ENCODE peak calls at places on chromosomes 11 and 22, in four cellular contexts. S is GM06990, G is upper lobe of right lung, M is fibroblast of the aortic adventitia. X is an unnamed sample.

GRCh38 chr11:10233581-10233980 is 60.4 kb downstream of the SBF2 start:
- DNase-seq in S (no peak), G (no peak), M (peak; percentile 87), X (peak; percentile 73)

GRCh38 chr11:14356342-14356741 is 2.6 kb downstream of the RRAS2 start:
- DNase-seq in M (no peak), G (no peak), S (no peak), X (no peak)

GRCh38 chr22:22927888-22928665 is 40.5 kb downstream of the IGLL5 start:
- DNase-seq in G (no peak), M (peak; percentile 11), S (no peak), X (no peak)

GRCh38 chr11:26820739-26821138 is 98.9 kb upstream of the SLC5A12 start:
- DNase-seq in M (peak; percentile 97), G (no peak), S (no peak), X (peak; percentile 93)

GRCh38 chr11:6742260-6742659 is 29.5 kb downstream of the OR2AG2 start:
- DNase-seq in G (no peak), S (no peak), M (no peak), X (no peak)

GRCh38 chr11:17735823-17736772 is 1.5 kb downstream of the KCNC1 start:
- DNase-seq in M (no peak), S (no peak), G (peak; percentile 47), X (no peak)

GRCh38 chr22:24772493-24773220 is 1.9 kb downstream of the PIWIL3 start:
- DNase-seq in M (peak; percentile 53), G (no peak), S (no peak), X (peak; percentile 62)

GRCh38 chr11:57359896-57360690 is 20.9 kb downstream of the PRG3 start:
- DNase-seq in S (no peak), M (no peak), G (peak; percentile 11), X (peak; percentile 28)

GRCh38 chr11:97938789-97939188 is 1082.0 kb upstream of the CNTN5 start:
- DNase-seq in S (no peak), M (no peak), G (no peak), X (no peak)

GRCh38 chr11:91220476-91221202 is 997.8 kb upstream of the CHORDC1 start:
- DNase-seq in S (no peak), M (peak; percentile 54), G (no peak), X (peak; percentile 74)

GRCh38 chr11:15839061-15839460 is 517.3 kb downstream of the SOX6 start:
- DNase-seq in S (no peak), M (no peak), G (no peak), X (no peak)

GRCh38 chr22:33853200-33854097 is 66.8 kb downstream of the LARGE1 start:
- DNase-seq in S (peak; percentile 58), G (peak; percentile 84), M (peak; percentile 78), X (peak; percentile 89)

GRCh38 chr11:99449345-99449744 is 428.6 kb downstream of the CNTN5 start:
- DNase-seq in S (no peak), G (no peak), M (no peak), X (no peak)

GRCh38 chr11:2091786-2092463 is 47.3 kb downstream of the IGF2 start:
- DNase-seq in M (no peak), S (no peak), G (peak; percentile 46), X (no peak)

GRCh38 chr11:116066777-116067176 is 562.6 kb upstream of the CADM1 start:
- DNase-seq in G (no peak), M (no peak), S (no peak), X (no peak)

GRCh38 chr11:75715688-75716087 is 1.9 kb upstream of the MOGAT2 start:
- DNase-seq in M (no peak), S (no peak), G (no peak), X (no peak)

GRCh38 chr22:39624501-39624821 is 53.9 kb downstream of the CACNA1I start:
- DNase-seq in S (no peak), G (no peak), M (no peak), X (peak; percentile 14)

GRCh38 chr11:85626496-85626895 is 648 bp downstream of the DLG2 start:
- DNase-seq in G (no peak), S (no peak), M (no peak), X (no peak)

GRCh38 chr11:3859373-3859881 is 4.0 kb downstream of the STIM1 start:
- DNase-seq in S (peak; percentile 63), G (no peak), M (no peak), X (no peak)

GRCh38 chr11:1773131-1773510 is 9.4 kb upstream of the CTSD start:
- DNase-seq in G (no peak), M (no peak), S (no peak), X (no peak)

GRCh38 chr11:75495749-75496641 is 29.7 kb downstream of the GDPD5 start:
- DNase-seq in S (no peak), G (no peak), M (no peak), X (no peak)

GRCh38 chr11:44372989-44373388 is 63.0 kb upstream of the ALX4 start:
- DNase-seq in M (no peak), S (no peak), G (no peak), X (peak; percentile 2)

GRCh38 chr11:71440021-71440755 is 8.0 kb downstream of the DHCR7 start:
- DNase-seq in G (no peak), S (no peak), M (no peak), X (no peak)

GRCh38 chr22:22938672-22939536 is 51.3 kb downstream of the IGLL5 start:
- DNase-seq in S (no peak), G (peak; percentile 31), M (no peak), X (no peak)

GRCh38 chr11:98531576-98531975 is 489.2 kb upstream of the CNTN5 start:
- DNase-seq in G (no peak), S (no peak), M (no peak), X (no peak)

GRCh38 chr11:76695767-76696166 is 25.2 kb upstream of the LRRC32 start:
- DNase-seq in M (no peak), G (no peak), S (no peak), X (no peak)

GRCh38 chr11:130160460-130161090 is 993 bp downstream of the ST14 start:
- DNase-seq in S (no peak), M (no peak), G (no peak), X (no peak)

GRCh38 chr11:76237914-76238313 is 31.6 kb upstream of the WNT11 start:
- DNase-seq in M (no peak), S (no peak), G (no peak), X (no peak)

GRCh38 chr11:122758361-122758760 is 79.9 kb upstream of the CRTAM start:
- DNase-seq in M (no peak), G (no peak), S (no peak), X (no peak)

GRCh38 chr11:11977206-11977938 is 31.1 kb downstream of the DKK3 start:
- DNase-seq in G (peak; percentile 65), S (no peak), M (peak; percentile 93), X (peak; percentile 66)

GRCh38 chr11:46017341-46017740 is 94.9 kb downstream of the LARGE2 start:
- DNase-seq in S (no peak), G (no peak), M (no peak), X (peak; percentile 21)

GRCh38 chr11:67372232-67372992 is 986 bp downstream of the CLCF1 start:
- DNase-seq in S (no peak), M (no peak), G (peak; percentile 76), X (no peak)

GRCh38 chr11:67370351-67371076 is 2.9 kb downstream of the CLCF1 start:
- DNase-seq in S (no peak), M (no peak), G (no peak), X (no peak)

GRCh38 chr11:67372993-67373915 is at the start of gene CLCF1:
- DNase-seq in M (peak; percentile 90), S (peak; percentile 59), G (peak; percentile 91), X (peak; percentile 84)

GRCh38 chr11:67371199-67371548 is 2.2 kb downstream of the CLCF1 start:
- DNase-seq in M (no peak), G (no peak), S (no peak), X (no peak)

GRCh38 chr11:67371549-67372231 is 1.7 kb downstream of the CLCF1 start:
- DNase-seq in G (peak; percentile 77), S (peak; percentile 34), M (peak; percentile 60), X (peak; percentile 62)
- H3K4me3 ChIP-seq in G (peak overlapping the region; percentile 73), S (peak overlapping the region; percentile 40), M (peak overlapping the region; percentile 70), X (peak overlapping the region; percentile 67)

GRCh38 chr11:67436459-67437081 is 912 bp downstream of the PTPRCAP start:
- DNase-seq in M (no peak), G (no peak), S (peak; percentile 86), X (no peak)
- H3K4me3 ChIP-seq in M (no peak overlapping the region), G (peak overlapping the region; percentile 40), S (peak overlapping the region; percentile 76), X (no peak overlapping the region)

GRCh38 chr11:92224394-92225205 is at the start of gene FAT3:
- DNase-seq in G (peak; percentile 63), S (no peak), M (no peak), X (peak; percentile 43)
- H3K4me3 ChIP-seq in G (peak within 1 kb of the TSS; percentile 45), S (no peak within 1 kb of the TSS), M (no peak within 1 kb of the TSS), X (peak within 1 kb of the TSS; percentile 41)

GRCh38 chr22:36362077-36362476 is 25.7 kb downstream of the MYH9 start:
- DNase-seq in S (no peak), M (no peak), G (no peak), X (no peak)

GRCh38 chr22:36359172-36359973 is 28.4 kb downstream of the MYH9 start:
- DNase-seq in G (no peak), M (no peak), S (peak; percentile 52), X (no peak)

GRCh38 chr22:36360011-36360410 is 27.8 kb downstream of the MYH9 start:
- DNase-seq in G (no peak), M (peak; percentile 30), S (no peak), X (peak; percentile 44)

GRCh38 chr22:36362819-36363377 is 24.9 kb downstream of the MYH9 start:
- DNase-seq in S (no peak), G (no peak), M (no peak), X (no peak)

GRCh38 chr22:36360871-36361383 is 26.8 kb downstream of the MYH9 start:
- DNase-seq in G (no peak), S (no peak), M (peak; percentile 67), X (peak; percentile 67)
- H3K4me3 ChIP-seq in G (no peak overlapping the region), S (no peak overlapping the region), M (no peak overlapping the region), X (no peak overlapping the region)

GRCh38 chr11:20023082-20023426 is 137.2 kb downstream of the DBX1 start:
- DNase-seq in M (no peak), S (no peak), G (no peak), X (no peak)
- H3K4me3 ChIP-seq in M (peak overlapping the region; percentile 53), S (no peak overlapping the region), G (no peak overlapping the region), X (peak overlapping the region; percentile 45)

DNA sequence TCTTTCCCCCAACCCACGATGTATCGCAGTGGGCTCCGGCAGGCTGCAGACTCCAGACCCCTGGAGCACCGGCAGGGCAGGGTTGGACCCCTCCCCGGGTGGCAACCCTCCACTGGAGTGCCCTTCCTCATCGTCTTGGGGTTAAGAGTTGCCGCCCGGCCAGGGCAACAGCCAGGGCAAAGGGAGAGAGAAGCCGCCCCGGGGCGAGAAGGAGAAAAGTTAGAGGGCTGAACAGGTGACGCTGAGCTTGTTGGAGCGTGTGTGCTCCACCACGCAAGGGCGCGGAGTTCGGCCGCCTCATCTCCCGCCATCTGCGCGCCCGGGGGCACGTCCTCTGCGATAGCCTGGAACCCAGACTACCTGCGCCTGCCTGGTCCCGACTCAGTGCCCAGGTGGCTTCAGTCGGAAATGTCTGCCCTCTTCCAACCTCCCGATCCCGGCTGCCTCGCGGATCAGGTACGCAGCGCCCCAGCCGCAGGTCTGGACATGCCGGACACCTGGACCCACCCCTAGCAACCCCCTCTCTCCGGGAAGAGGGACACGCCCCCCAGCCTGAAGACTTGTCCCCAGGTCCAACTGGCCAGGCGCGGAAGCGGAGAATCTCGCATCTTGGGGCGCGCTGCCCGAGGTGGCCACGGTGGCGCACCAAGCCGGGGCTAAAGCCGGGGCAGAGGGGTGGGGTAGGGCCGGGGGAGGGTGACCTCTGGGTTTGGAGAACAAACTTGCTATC is 1.1 kb downstream of the DSCAML1 start:
- DNase-seq in M (no peak), S (no peak), G (no peak), X (no peak)
- H3K4me3 ChIP-seq in M (no peak overlapping the region), S (no peak overlapping the region), G (no peak overlapping the region), X (no peak overlapping the region)